ENCODE peak calls at places on chromosome 1, in six cellular contexts. L, J, H, G, Y and U are unnamed samples.

GRCh38 chr1:216246577-216246976 is 176.7 kb downstream of the USH2A start:
- DNase-seq in Y (no peak), J (no peak), H (no peak), G (no peak), L (no peak), U (no peak)

GRCh38 chr1:214559079-214559478 is 7.7 kb upstream of the PTPN14 start:
- DNase-seq in G (no peak), H (no peak), L (no peak), Y (no peak), J (no peak), U (no peak)

GRCh38 chr1:216758182-216758581 is 35.0 kb upstream of the ESRRG start:
- DNase-seq in J (no peak), G (no peak), Y (no peak), L (no peak), H (no peak), U (no peak)

GRCh38 chr1:15472595-15472994 is 3.3 kb upstream of the CELA2B start:
- DNase-seq in H (no peak), G (no peak), Y (no peak), J (no peak), L (peak), U (no peak)

GRCh38 chr1:64983110-64983509 is 16.8 kb upstream of the JAK1 start:
- DNase-seq in J (no peak), Y (no peak), L (no peak), G (peak), H (no peak), U (no peak)

GRCh38 chr1:184270556-184270955 is 116.3 kb upstream of the C1orf21 start:
- DNase-seq in J (no peak), Y (no peak), H (no peak), L (no peak), G (no peak), U (no peak)

GRCh38 chr1:152932170-152932811 is 14.7 kb upstream of the SPRR5 start:
- DNase-seq in L (no peak), Y (no peak), H (no peak), G (no peak), J (no peak), U (no peak)

GRCh38 chr1:97364086-97364485 is 556.7 kb downstream of the DPYD start:
- DNase-seq in G (no peak), L (no peak), H (no peak), J (no peak), Y (no peak), U (no peak)

GRCh38 chr1:201916649-201917249 is 28.1 kb downstream of the SHISA4 start:
- DNase-seq in Y (no peak), J (no peak), L (peak), H (no peak), G (peak), U (no peak)

GRCh38 chr1:32681999-32682398 is 20.6 kb downstream of the SYNC start:
- DNase-seq in G (no peak), L (no peak), H (no peak), Y (no peak), J (no peak), U (no peak)

GRCh38 chr1:229091721-229092136 is 179.2 kb upstream of the RAB4A start:
- DNase-seq in J (no peak), Y (no peak), G (no peak), H (no peak), L (no peak), U (no peak)

GRCh38 chr1:244180256-244180655 is 129.2 kb downstream of the ZBTB18 start:
- DNase-seq in L (no peak), Y (no peak), H (no peak), G (no peak), J (no peak), U (no peak)

GRCh38 chr1:33329600-33330305 is 8.9 kb upstream of the A3GALT2 start:
- DNase-seq in Y (no peak), J (no peak), H (no peak), L (no peak), G (no peak), U (no peak)

GRCh38 chr1:224539971-224540370 is 76.1 kb upstream of the CNIH3 start:
- DNase-seq in Y (no peak), G (no peak), L (no peak), H (no peak), J (no peak), U (no peak)

GRCh38 chr1:153568367-153569099 is 2.9 kb upstream of the S100A2 start:
- DNase-seq in H (peak), G (peak), J (peak), Y (peak), L (peak), U (peak)

GRCh38 chr1:99748419-99748818 is 18.0 kb downstream of the FRRS1 start:
- DNase-seq in G (peak), J (no peak), L (no peak), Y (no peak), H (no peak), U (no peak)

GRCh38 chr1:211113566-211113965 is 20.4 kb downstream of the KCNH1 start:
- DNase-seq in Y (no peak), L (no peak), G (no peak), J (no peak), H (no peak), U (no peak)

GRCh38 chr1:243705585-243705984 is 144.5 kb downstream of the AKT3 start:
- DNase-seq in H (no peak), G (no peak), Y (no peak), J (no peak), L (no peak), U (no peak)

GRCh38 chr1:196677781-196678509 is 26.1 kb downstream of the CFH start:
- DNase-seq in L (no peak), J (no peak), H (no peak), Y (no peak), G (no peak), U (no peak)

GRCh38 chr1:196400478-196401453 is 207.5 kb downstream of the KCNT2 start:
- DNase-seq in Y (no peak), H (no peak), G (peak), J (no peak), L (no peak), U (no peak)

GRCh38 chr1:43548285-43549271 is 17.9 kb downstream of the PTPRF start:
- DNase-seq in G (peak), J (no peak), Y (no peak), H (no peak), L (no peak), U (no peak)

GRCh38 chr1:36322085-36322785 is 1.2 kb downstream of the EVA1B start:
- DNase-seq in J (peak), L (no peak), G (no peak), Y (no peak), H (no peak), U (no peak)

GRCh38 chr1:1431006-1431844 is 4.3 kb upstream of the VWA1 start:
- DNase-seq in Y (no peak), G (peak), H (peak), L (peak), J (no peak), U (no peak)

GRCh38 chr1:111990026-111990877 is 784 bp upstream of the KCND3 start:
- DNase-seq in H (no peak), L (no peak), G (no peak), J (peak), Y (no peak), U (no peak)

GRCh38 chr1:202148391-202148790 is 3.9 kb upstream of the ARL8A start:
- DNase-seq in Y (no peak), H (no peak), L (no peak), G (no peak), J (no peak), U (no peak)

GRCh38 chr1:155081472-155082300 is 3.0 kb downstream of the EFNA3 start:
- DNase-seq in L (no peak), Y (no peak), H (no peak), J (peak), G (no peak), U (no peak)

GRCh38 chr1:217032715-217033367 is 309.6 kb upstream of the ESRRG start:
- DNase-seq in G (no peak), Y (no peak), L (no peak), H (no peak), J (no peak), U (no peak)

GRCh38 chr1:183279835-183280234 is 93.8 kb downstream of the LAMC2 start:
- DNase-seq in L (no peak), H (no peak), G (peak), J (no peak), Y (no peak), U (no peak)

DNA sequence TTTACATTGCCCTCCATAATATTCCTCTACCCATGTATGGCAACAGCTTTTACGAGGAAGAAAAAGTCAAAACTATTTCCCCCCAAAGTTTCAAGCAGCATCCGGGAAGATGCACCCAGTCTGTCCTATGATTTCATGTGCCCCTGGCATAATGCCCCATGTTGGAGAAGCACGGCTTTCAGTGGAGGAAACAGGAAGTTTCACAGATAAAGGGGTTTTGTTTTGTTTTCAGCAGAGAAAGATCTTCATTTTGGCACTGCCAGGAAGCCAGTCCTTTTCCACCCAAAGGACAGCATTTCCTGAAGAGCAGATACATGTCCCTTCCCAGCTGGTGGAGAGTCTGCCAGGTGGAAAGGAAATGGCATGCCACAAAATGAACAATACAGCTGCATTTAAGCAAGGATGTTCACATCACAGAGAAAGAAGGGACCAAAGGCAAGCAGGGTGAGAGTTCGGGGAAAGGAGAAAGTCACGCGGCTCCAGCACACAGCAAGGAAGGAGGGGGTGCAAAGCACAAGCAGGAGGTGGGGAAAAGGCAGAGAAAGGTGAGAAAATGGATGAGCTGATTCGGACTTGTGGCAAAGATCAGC is 95.3 kb upstream of the HIVEP3 start:
- DNase-seq in L (no peak), G (no peak), Y (no peak), J (no peak), H (no peak), U (no peak)
- TF ChIP-seq TAF1 in L (no peak), G (no peak), Y (no peak), J (no peak), H (no peak), U (no peak)

GRCh38 chr1:23367791-23368561 is 1.7 kb downstream of the ZNF436 start:
- DNase-seq in G (peak), L (peak), Y (peak), H (peak), J (peak), U (peak)
- TF ChIP-seq POLR2A in G (peak), L (peak), Y (peak), H (peak), J (no peak), U (peak)

GRCh38 chr1:181949500-181949899 is 112.0 kb downstream of the ZNF648 start:
- DNase-seq in J (no peak), G (no peak), Y (no peak), L (no peak), H (no peak), U (no peak)

GRCh38 chr1:181947441-181947840 is 114.1 kb downstream of the ZNF648 start:
- DNase-seq in Y (no peak), L (no peak), H (no peak), G (no peak), J (no peak), U (no peak)

GRCh38 chr1:181951213-181951612 is 110.3 kb downstream of the ZNF648 start:
- DNase-seq in G (no peak), L (no peak), J (no peak), H (no peak), Y (no peak), U (no peak)

GRCh38 chr1:181948372-181948771 is 113.1 kb downstream of the ZNF648 start:
- DNase-seq in J (no peak), L (no peak), Y (no peak), G (no peak), H (no peak), U (no peak)
- TF ChIP-seq POLR2AphosphoS5 in J (no peak), L (no peak), Y (no peak), G (no peak), H (no peak), U (no peak)

DNA sequence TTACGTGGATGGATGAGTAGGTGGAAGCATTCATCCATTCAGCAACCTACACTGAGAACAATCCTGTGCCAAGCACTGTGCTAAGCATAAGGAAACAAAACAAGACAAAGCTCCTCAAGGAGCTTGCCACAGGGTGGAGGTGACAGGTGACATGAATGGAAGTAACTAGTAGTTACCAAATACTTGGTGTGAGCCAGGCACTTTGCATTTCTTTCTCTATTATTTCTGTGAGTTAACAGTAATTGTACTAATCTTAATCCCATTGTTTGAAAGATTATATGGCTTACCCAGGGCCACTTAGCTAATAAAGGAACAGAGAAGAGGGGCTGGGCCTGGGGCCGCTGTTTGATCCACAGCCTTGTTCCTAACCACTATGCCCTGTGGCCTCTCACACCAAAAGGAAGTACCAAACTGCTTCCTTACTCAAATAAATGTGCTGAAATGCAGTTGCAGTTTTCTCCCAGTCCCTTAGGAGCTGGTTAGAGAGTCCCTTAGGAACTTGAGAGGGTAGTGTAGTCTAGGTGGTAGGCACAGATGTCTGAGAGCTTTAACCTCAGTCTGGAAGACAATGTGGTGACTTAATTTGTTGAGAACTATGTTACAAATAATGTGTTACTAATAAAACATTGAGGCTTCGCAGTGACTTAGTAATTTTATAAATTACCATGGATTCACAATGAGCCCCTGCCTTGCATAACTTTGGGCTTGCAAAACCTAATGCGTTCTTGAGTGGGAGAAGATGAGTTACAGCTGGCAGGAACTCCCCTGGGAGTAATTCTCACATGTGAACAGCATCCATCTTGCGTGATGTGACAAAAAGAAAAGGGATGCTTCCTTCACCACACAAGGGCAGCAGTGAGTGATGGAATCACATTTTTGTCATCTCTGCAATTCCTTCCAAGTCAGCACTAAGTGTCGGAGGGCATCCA is 69.8 kb downstream of the MPZL1 start:
- DNase-seq in G (no peak), L (no peak), Y (no peak), J (no peak), H (no peak), U (no peak)
- TF ChIP-seq TAF1 in G (no peak), L (no peak), Y (no peak), J (no peak), H (no peak), U (no peak)

GRCh38 chr1:172532700-172533510 is at the start of gene SUCO:
- DNase-seq in Y (peak), L (peak), G (peak), J (peak), H (peak), U (peak)
- TF ChIP-seq POLR2A in Y (peak), L (peak), G (peak), J (peak), H (peak), U (peak)